ENCODE peak calls at places on chromosome 16, in seven cellular contexts. R, L, A, T, Q, X and J are unnamed samples.
A peak's percentile ranks its signal among the peaks of the same experiment; 100 is the strongest.

GRCh38 chr16:15510992-15511391 is 76.6 kb downstream of the BMERB1 start:
- DNase-seq in L (no peak), X (no peak), R (no peak), T (no peak), A (no peak), Q (no peak), J (no peak)

GRCh38 chr16:22388101-22388644 is 13.8 kb upstream of the CDR2 start:
- DNase-seq in X (no peak), T (no peak), A (no peak), R (no peak), Q (no peak), L (no peak), J (no peak)

GRCh38 chr16:26710475-26710874 is 356.3 kb upstream of the C16orf82 start:
- DNase-seq in R (no peak), Q (no peak), A (no peak), X (no peak), L (no peak), T (no peak), J (no peak)

GRCh38 chr16:14564881-14565687 is 65.0 kb downstream of the PARN start:
- DNase-seq in A (peak; percentile 32), Q (no peak), R (no peak), T (no peak), L (peak; percentile 9), X (no peak), J (no peak)

GRCh38 chr16:16867994-16868393 is 489.1 kb downstream of the NPIPA7 start:
- DNase-seq in A (no peak), X (no peak), L (no peak), T (no peak), Q (no peak), R (peak; percentile 34), J (peak; percentile 23)

GRCh38 chr16:14629612-14629918 is 495 bp downstream of the PARN start:
- DNase-seq in R (no peak), Q (peak; percentile 37), L (no peak), X (no peak), T (no peak), A (no peak), J (no peak)

GRCh38 chr16:75361936-75362335 is 71.4 kb downstream of the CFDP1 start:
- DNase-seq in T (no peak), Q (no peak), L (no peak), A (no peak), X (no peak), R (no peak), J (no peak)

GRCh38 chr16:61791465-61791864 is 244.8 kb downstream of the CDH8 start:
- DNase-seq in R (no peak), A (no peak), X (peak; percentile 28), Q (no peak), T (no peak), L (no peak), J (no peak)

GRCh38 chr16:75218256-75219076 is at the start of gene CTRB1:
- DNase-seq in Q (no peak), R (no peak), X (no peak), L (no peak), T (no peak), A (no peak), J (no peak)

GRCh38 chr16:88743693-88744519 is 37.6 kb downstream of the CTU2 start:
- DNase-seq in A (peak; percentile 45), L (no peak), T (peak; percentile 87), X (peak; percentile 37), Q (peak; percentile 85), R (peak; percentile 94), J (peak; percentile 93)

GRCh38 chr16:78126662-78127061 is 27.2 kb downstream of the WWOX start:
- DNase-seq in R (no peak), A (no peak), X (no peak), T (no peak), Q (no peak), L (no peak), J (no peak)

GRCh38 chr16:49338867-49339266 is 34.7 kb upstream of the C16orf78 start:
- DNase-seq in L (no peak), Q (no peak), R (no peak), T (no peak), A (no peak), X (no peak), J (no peak)

GRCh38 chr16:86975445-86975844 is 341.7 kb downstream of the C16orf95 start:
- DNase-seq in Q (peak; percentile 46), L (no peak), R (peak; percentile 60), X (peak; percentile 81), T (no peak), A (peak; percentile 40), J (peak; percentile 45)

GRCh38 chr16:89122322-89122831 is 28.7 kb downstream of the ACSF3 start:
- DNase-seq in X (no peak), Q (no peak), L (no peak), T (peak; percentile 2), A (no peak), R (peak; percentile 11), J (no peak)

GRCh38 chr16:27515874-27516353 is 33.8 kb downstream of the GTF3C1 start:
- DNase-seq in R (peak; percentile 62), Q (peak; percentile 55), A (peak; percentile 13), T (no peak), X (peak; percentile 19), L (no peak), J (peak; percentile 27)

GRCh38 chr16:21001262-21001661 is 100.7 kb downstream of the LYRM1 start:
- DNase-seq in Q (peak; percentile 22), R (peak; percentile 64), L (no peak), T (no peak), X (peak; percentile 8), A (peak; percentile 2), J (peak; percentile 21)

GRCh38 chr16:81680444-81681263 is 98.4 kb upstream of the PLCG2 start:
- DNase-seq in X (no peak), R (no peak), A (no peak), L (no peak), Q (no peak), T (no peak), J (no peak)

GRCh38 chr16:25691519-25692091 is at the start of gene HS3ST4:
- DNase-seq in Q (peak; percentile 38), L (no peak), A (no peak), R (peak; percentile 69), T (no peak), X (no peak), J (peak; percentile 72)

GRCh38 chr16:84226026-84226425 is 13.8 kb downstream of the KCNG4 start:
- DNase-seq in X (no peak), Q (no peak), A (peak; percentile 60), T (no peak), R (no peak), L (no peak), J (no peak)

GRCh38 chr16:84224554-84224953 is 15.3 kb downstream of the KCNG4 start:
- DNase-seq in R (no peak), Q (no peak), T (no peak), X (no peak), L (no peak), A (no peak), J (no peak)

GRCh38 chr16:84227548-84227947 is 12.3 kb downstream of the KCNG4 start:
- DNase-seq in L (no peak), T (no peak), X (no peak), A (no peak), R (no peak), Q (no peak), J (no peak)

GRCh38 chr16:84225126-84225525 is 14.7 kb downstream of the KCNG4 start:
- DNase-seq in T (no peak), Q (no peak), A (no peak), R (no peak), X (no peak), L (no peak), J (no peak)

GRCh38 chr16:84225571-84225970 is 14.2 kb downstream of the KCNG4 start:
- DNase-seq in L (no peak), T (no peak), X (no peak), R (no peak), A (no peak), Q (no peak), J (no peak)
- TF ChIP-seq CTCF in L (no peak), T (no peak), X (no peak), R (no peak), A (no peak), Q (no peak), J (no peak)

DNA sequence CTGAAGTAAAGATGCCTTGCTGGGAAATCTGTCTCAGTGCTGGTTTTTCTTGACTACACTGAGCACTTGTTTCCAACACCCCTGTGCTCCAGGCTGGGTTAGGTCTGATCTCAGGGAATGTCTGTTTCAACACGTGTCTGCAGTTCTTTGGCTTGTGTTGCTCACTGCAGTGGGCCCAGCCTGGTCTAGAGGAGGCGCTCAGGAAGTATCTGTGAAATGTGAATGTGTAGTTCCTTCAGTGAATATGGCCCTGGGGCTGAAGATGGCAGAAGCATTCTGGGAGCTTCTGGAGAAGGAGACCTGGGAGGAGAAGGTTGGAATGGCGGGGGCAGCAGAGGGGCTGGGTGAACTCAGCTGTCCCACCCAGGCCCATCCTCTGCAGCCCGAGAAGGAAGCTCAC is 8.1 kb upstream of the YPEL3 start:
- DNase-seq in L (no peak), Q (no peak), T (no peak), A (no peak), X (no peak), R (no peak), J (no peak)
- TF ChIP-seq CTCF in L (no peak), Q (no peak), T (no peak), A (no peak), X (no peak), R (no peak), J (no peak)

GRCh38 chr16:66109677-66110076 is 256.8 kb upstream of the CDH5 start:
- DNase-seq in Q (no peak), X (no peak), L (no peak), R (no peak), A (no peak), T (no peak), J (no peak)

GRCh38 chr16:66120656-66121055 is 245.8 kb upstream of the CDH5 start:
- DNase-seq in L (no peak), A (no peak), X (no peak), R (no peak), Q (no peak), T (no peak), J (no peak)

GRCh38 chr16:66116163-66116792 is 250.2 kb upstream of the CDH5 start:
- DNase-seq in T (no peak), A (peak; percentile 24), X (peak; percentile 39), R (no peak), L (no peak), Q (no peak), J (no peak)

DNA sequence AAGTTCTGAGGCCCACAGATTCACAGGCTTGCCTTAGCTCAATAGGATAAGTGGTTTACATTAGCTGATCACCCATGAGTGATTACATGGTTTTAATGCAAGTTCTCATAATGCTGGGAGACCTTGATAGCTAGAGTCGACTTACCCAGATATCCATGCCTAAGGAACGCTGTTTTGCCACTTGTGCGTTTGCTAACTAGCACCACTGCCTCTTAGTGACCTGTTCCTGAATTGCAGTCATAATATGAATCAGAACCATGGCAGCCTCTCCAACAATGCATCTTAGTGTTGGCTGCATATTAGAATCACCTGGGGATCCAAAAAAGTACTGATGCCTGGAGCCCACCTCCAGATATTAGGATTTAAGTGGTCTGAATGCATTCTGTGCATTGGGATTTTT is 251.1 kb upstream of the CDH5 start:
- DNase-seq in Q (no peak), X (no peak), R (no peak), T (no peak), L (no peak), A (no peak), J (no peak)
- TF ChIP-seq CTCF in Q (no peak), X (peak; percentile 27), R (peak; percentile 27), T (no peak), L (no peak), A (no peak), J (no peak)

DNA sequence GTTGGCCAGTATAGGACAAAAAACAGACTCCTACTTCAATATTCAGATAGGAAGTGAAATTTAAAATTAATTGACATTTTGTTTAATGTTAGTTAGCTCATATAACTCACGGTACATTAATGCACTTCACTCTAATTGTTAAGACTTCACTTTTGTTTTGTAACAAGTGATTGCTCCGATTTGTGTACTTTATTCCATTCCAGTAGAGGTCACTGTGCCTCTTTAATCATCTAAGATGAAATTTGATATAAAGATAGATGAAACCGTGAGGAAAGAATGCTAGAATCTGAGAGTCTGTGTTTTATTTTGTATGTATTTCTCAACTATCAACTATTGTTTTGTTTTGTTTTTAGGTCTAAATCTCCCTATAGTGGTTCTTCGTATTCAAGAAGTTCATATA is 29.0 kb downstream of the RBBP6 start:
- DNase-seq in R (no peak), X (no peak), T (no peak), L (no peak), A (no peak), Q (no peak), J (no peak)
- TF ChIP-seq CTCF in R (no peak), X (peak; percentile 8), T (no peak), L (peak; percentile 33), A (peak; percentile 67), Q (peak; percentile 15), J (no peak)